ENCODE peak calls at places on chromosome 5, in six cellular contexts. V, Q, D, H, S and B are unnamed samples.

GRCh38 chr5:6812800-6813731 is 99.8 kb downstream of the TENT4A start:
- DNase-seq in H (no peak), Q (no peak), S (no peak), V (peak), D (no peak), B (no peak)

GRCh38 chr5:143074414-143074996 is 304.3 kb downstream of the ARHGAP26 start:
- DNase-seq in V (no peak), D (no peak), Q (no peak), H (no peak), S (no peak), B (no peak)

GRCh38 chr5:168931638-168932345 is 352.6 kb upstream of the PANK3 start:
- DNase-seq in D (no peak), V (no peak), S (no peak), H (no peak), Q (no peak), B (no peak)

GRCh38 chr5:133118741-133119140 is 66.9 kb downstream of the HSPA4 start:
- DNase-seq in S (no peak), H (no peak), V (no peak), Q (no peak), D (no peak), B (peak)

GRCh38 chr5:74519679-74520078 is 120.8 kb downstream of the ENC1 start:
- DNase-seq in S (no peak), D (no peak), H (no peak), V (no peak), Q (no peak), B (no peak)

GRCh38 chr5:142439208-142439607 is 114.4 kb upstream of the SPRY4 start:
- DNase-seq in V (peak), D (no peak), S (no peak), H (no peak), Q (no peak), B (no peak)

GRCh38 chr5:132147663-132148062 is 74.1 kb downstream of the CSF2 start:
- DNase-seq in S (no peak), Q (no peak), H (no peak), D (no peak), V (no peak), B (no peak)

GRCh38 chr5:168747987-168748777 is 169.0 kb upstream of the PANK3 start:
- DNase-seq in S (no peak), H (peak), Q (peak), D (peak), V (no peak), B (no peak)

DNA sequence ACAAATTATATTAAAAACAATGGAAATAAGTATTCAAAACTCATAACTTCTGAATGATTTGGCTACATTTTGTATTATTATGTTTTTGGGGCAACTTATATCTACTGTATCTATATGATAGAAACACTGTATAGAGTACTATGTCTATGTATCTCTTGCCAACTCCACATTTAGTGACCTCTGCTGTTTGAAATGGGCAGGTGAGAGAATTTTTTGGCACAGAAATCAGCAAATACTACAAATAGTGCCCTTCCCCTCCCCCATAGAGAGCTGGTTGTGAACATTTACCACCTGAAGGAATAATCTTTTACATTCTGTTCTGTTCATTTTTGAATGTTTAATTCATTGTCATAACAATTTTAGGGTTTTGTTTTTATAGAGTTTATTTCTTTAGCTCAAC is 545.3 kb downstream of the PDE4D start:
- DNase-seq in S (no peak), H (no peak), D (peak), V (no peak), Q (peak), B (no peak)
- TF ChIP-seq CTCF in S (no peak), H (no peak), D (peak), V (no peak), Q (no peak), B (peak)

GRCh38 chr5:175878544-175879438 is 7.4 kb downstream of the CPLX2 start:
- DNase-seq in H (no peak), Q (no peak), D (peak), V (no peak), S (no peak), B (no peak)
- TF ChIP-seq CTCF in H (no peak), Q (no peak), D (peak), V (no peak), S (no peak), B (no peak)

DNA sequence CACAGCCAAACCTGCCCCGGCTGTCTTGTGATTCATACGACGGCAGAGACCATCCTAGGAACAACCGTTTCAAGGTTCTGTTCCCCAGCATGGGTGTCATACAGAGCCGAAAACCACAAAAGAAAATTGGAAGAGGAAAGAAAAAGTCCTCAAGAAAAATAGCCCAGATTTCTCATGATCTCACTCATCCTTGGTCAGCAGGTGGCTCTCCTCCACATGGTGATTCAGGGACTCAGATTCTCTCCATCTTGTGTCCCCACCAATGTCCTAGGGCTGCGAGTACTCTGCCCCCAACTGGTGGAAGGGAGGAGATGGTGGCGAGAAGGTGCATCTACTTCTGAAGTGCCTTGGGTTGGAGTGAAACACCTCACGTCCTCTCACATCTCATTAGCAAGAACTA is 25.6 kb downstream of the PDZD2 start:
- DNase-seq in H (no peak), V (no peak), Q (peak), D (peak), S (no peak), B (no peak)
- TF ChIP-seq CTCF in H (peak), V (peak), Q (no peak), D (peak), S (no peak), B (peak)

GRCh38 chr5:94692610-94693009 is 74.1 kb downstream of the SLF1 start:
- DNase-seq in S (no peak), V (no peak), D (no peak), H (no peak), Q (no peak), B (no peak)

GRCh38 chr5:94694671-94695070 is 76.2 kb downstream of the SLF1 start:
- DNase-seq in D (no peak), H (no peak), S (no peak), V (no peak), Q (no peak), B (no peak)

GRCh38 chr5:94693845-94694370 is 75.4 kb downstream of the SLF1 start:
- DNase-seq in H (no peak), V (no peak), Q (no peak), S (no peak), D (no peak), B (no peak)

GRCh38 chr5:94691947-94692346 is 73.5 kb downstream of the SLF1 start:
- DNase-seq in H (no peak), Q (no peak), S (no peak), D (peak), V (no peak), B (no peak)

DNA sequence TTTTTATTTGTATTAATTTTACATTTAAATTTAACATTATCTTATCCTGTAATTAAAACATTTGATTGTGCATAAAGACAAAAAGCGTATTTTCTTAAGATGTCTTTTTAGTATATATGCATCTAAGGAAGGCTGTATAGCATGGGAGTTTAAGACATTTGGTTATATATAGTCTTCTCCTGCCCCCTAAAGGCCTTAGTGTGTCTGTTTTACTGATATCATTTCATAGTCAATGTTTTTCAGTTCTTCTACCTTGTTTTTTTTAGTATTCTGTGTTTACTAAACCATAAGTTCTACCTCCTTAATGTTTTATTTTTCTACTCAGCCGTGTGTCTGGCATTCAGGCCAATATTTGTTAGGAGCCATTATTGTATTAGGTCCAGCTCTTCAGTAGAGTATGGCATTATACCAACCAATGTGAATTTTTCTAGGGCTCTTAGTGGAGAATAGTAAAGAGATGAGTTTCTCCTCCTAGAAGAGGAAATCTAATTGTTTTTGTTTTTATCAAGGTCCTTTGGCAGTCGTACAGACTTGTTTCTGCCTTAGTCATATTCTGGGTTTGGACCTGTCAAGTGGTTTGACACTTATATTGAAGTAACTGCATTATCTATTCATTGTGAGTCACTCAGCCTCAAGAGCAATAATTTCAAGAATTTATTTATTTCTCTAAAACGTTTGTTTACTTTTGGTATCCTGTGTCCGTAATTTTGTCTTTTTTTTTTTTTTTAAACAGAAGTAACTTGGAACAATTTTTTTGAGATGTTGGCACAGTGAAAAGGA is 74.8 kb downstream of the SLF1 start:
- DNase-seq in H (peak), S (no peak), D (peak), V (no peak), Q (no peak), B (no peak)
- TF ChIP-seq CTCF in H (peak), S (peak), D (peak), V (peak), Q (no peak), B (peak)

GRCh38 chr5:111680737-111681413 is 76.1 kb downstream of the NREP start:
- DNase-seq in H (no peak), Q (peak), S (no peak), V (peak), D (no peak), B (no peak)

GRCh38 chr5:111681791-111682190 is 75.2 kb downstream of the NREP start:
- DNase-seq in Q (no peak), V (peak), D (no peak), H (no peak), S (no peak), B (no peak)

GRCh38 chr5:111681414-111681790 is 75.6 kb downstream of the NREP start:
- DNase-seq in D (no peak), S (no peak), Q (no peak), V (no peak), H (no peak), B (no peak)

GRCh38 chr5:111689576-111689975 is 67.4 kb downstream of the NREP start:
- DNase-seq in H (no peak), D (no peak), Q (no peak), S (no peak), V (no peak), B (no peak)

GRCh38 chr5:111685969-111686368 is 71.0 kb downstream of the NREP start:
- DNase-seq in Q (no peak), H (no peak), V (no peak), D (peak), S (no peak), B (no peak)
- TF ChIP-seq CTCF in Q (peak), H (no peak), V (no peak), D (peak), S (no peak), B (peak)

GRCh38 chr5:172107606-172108005 is 80.4 kb downstream of the STK10 start:
- DNase-seq in H (no peak), V (no peak), Q (no peak), S (no peak), D (no peak), B (no peak)
- TF ChIP-seq CTCF in H (no peak), V (no peak), Q (no peak), S (no peak), D (no peak), B (no peak)

GRCh38 chr5:1931590-1932138 is 48.9 kb upstream of the IRX4 start:
- DNase-seq in S (no peak), H (no peak), V (peak), Q (no peak), D (peak), B (no peak)
- TF ChIP-seq CTCF in S (no peak), H (no peak), V (no peak), Q (no peak), D (no peak), B (no peak)

DNA sequence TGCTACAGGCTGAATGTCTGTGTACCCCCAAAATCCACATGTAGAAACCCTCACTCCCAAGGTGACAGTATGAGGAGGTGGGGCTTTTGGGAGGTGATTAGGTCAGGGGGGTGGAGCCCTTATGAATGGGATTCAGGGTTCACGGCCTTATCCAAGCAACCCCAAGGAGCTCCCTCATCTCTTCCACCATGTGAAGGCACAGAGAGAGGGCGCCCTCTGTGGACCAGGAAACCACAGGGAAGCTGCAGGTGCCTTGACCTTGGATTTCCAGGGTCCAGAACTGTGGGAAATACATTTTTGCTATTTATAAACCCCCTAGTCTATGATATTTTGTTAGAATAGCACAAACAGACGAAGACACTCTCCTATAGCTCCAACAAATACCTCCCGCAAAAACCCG is 53.6 kb upstream of the IRX2 start:
- DNase-seq in D (no peak), S (no peak), V (no peak), H (no peak), Q (no peak), B (no peak)
- TF ChIP-seq CTCF in D (peak), S (no peak), V (no peak), H (no peak), Q (no peak), B (no peak)

GRCh38 chr5:58496488-58496887 is 5.3 kb downstream of the GAPT start:
- DNase-seq in H (no peak), V (no peak), Q (no peak), D (no peak), S (no peak), B (no peak)
- TF ChIP-seq CTCF in H (peak), V (peak), Q (peak), D (peak), S (no peak), B (peak)